ENCODE peak calls at places on chromosomes 7 and 10, in six cellular contexts. One of them, this sample, is unnamed. For H3K27me3, the result is how much of the 10 kb centered on the place peaks cover.

GRCh38 chr7:47787249-47788069 is 160.8 kb downstream of the PKD1L1 start:
- DNase-seq in ovary: no peak
- DNase-seq in BJ: no peak
- DNase-seq in IMR-90: peak
- DNase-seq in fibroblast of lung: no peak
- DNase-seq in gastrocnemius medialis: no peak
- DNase-seq in this sample: no peak

GRCh38 chr7:38656976-38657375 is 25.8 kb upstream of the AMPH start:
- DNase-seq in ovary: no peak
- DNase-seq in BJ: no peak
- DNase-seq in IMR-90: no peak
- DNase-seq in fibroblast of lung: no peak
- DNase-seq in gastrocnemius medialis: no peak
- DNase-seq in this sample: peak

GRCh38 chr7:128247640-128248194 is 6.6 kb downstream of the LEP start:
- DNase-seq in ovary: no peak
- DNase-seq in BJ: no peak
- DNase-seq in IMR-90: peak
- DNase-seq in fibroblast of lung: peak
- DNase-seq in gastrocnemius medialis: no peak
- DNase-seq in this sample: peak

GRCh38 chr7:17844514-17845196 is 95.6 kb downstream of the SNX13 start:
- DNase-seq in ovary: no peak
- DNase-seq in BJ: no peak
- DNase-seq in IMR-90: peak
- DNase-seq in fibroblast of lung: no peak
- DNase-seq in gastrocnemius medialis: no peak
- DNase-seq in this sample: no peak

GRCh38 chr10:122464575-122464974 is 3.2 kb downstream of the HTRA1 start:
- DNase-seq in ovary: no peak
- DNase-seq in BJ: no peak
- DNase-seq in IMR-90: no peak
- DNase-seq in fibroblast of lung: no peak
- DNase-seq in gastrocnemius medialis: no peak
- DNase-seq in this sample: no peak

GRCh38 chr10:87861566-87861952 is 1.8 kb downstream of the KLLN start:
- DNase-seq in ovary: peak
- DNase-seq in BJ: no peak
- DNase-seq in IMR-90: peak
- DNase-seq in fibroblast of lung: peak
- DNase-seq in gastrocnemius medialis: peak
- DNase-seq in this sample: peak

GRCh38 chr10:73358331-73359279 is at the start of gene CFAP70:
- DNase-seq in ovary: peak
- DNase-seq in BJ: peak
- DNase-seq in IMR-90: peak
- DNase-seq in fibroblast of lung: peak
- DNase-seq in gastrocnemius medialis: peak
- DNase-seq in this sample: peak

GRCh38 chr10:59276928-59277327 is 85.4 kb downstream of the FAM13C start:
- DNase-seq in ovary: no peak
- DNase-seq in BJ: no peak
- DNase-seq in IMR-90: no peak
- DNase-seq in fibroblast of lung: no peak
- DNase-seq in gastrocnemius medialis: no peak
- DNase-seq in this sample: no peak

GRCh38 chr7:46600340-46600739 is 679.3 kb upstream of the IGFBP3 start:
- DNase-seq in ovary: peak
- DNase-seq in BJ: peak
- DNase-seq in IMR-90: peak
- DNase-seq in fibroblast of lung: peak
- DNase-seq in gastrocnemius medialis: peak
- DNase-seq in this sample: no peak

GRCh38 chr7:7261863-7262262 is 79.5 kb downstream of the C1GALT1 start:
- DNase-seq in ovary: no peak
- DNase-seq in BJ: no peak
- DNase-seq in IMR-90: no peak
- DNase-seq in fibroblast of lung: no peak
- DNase-seq in gastrocnemius medialis: no peak
- DNase-seq in this sample: no peak

GRCh38 chr10:1203704-1204103 is 147.5 kb downstream of the WDR37 start:
- DNase-seq in ovary: no peak
- DNase-seq in BJ: no peak
- DNase-seq in IMR-90: no peak
- DNase-seq in fibroblast of lung: no peak
- DNase-seq in gastrocnemius medialis: no peak
- DNase-seq in this sample: no peak

GRCh38 chr7:80392229-80393169 is 119.4 kb downstream of the GNAT3 start:
- DNase-seq in ovary: no peak
- DNase-seq in BJ: no peak
- DNase-seq in IMR-90: peak
- DNase-seq in fibroblast of lung: peak
- DNase-seq in gastrocnemius medialis: no peak
- DNase-seq in this sample: peak

GRCh38 chr7:136555933-136556332 is 312.5 kb upstream of the CHRM2 start:
- DNase-seq in ovary: no peak
- DNase-seq in BJ: no peak
- DNase-seq in IMR-90: no peak
- DNase-seq in fibroblast of lung: peak
- DNase-seq in gastrocnemius medialis: no peak
- DNase-seq in this sample: no peak

GRCh38 chr7:117008849-117009531 is 55.7 kb downstream of the ST7 start:
- DNase-seq in ovary: no peak
- DNase-seq in BJ: peak
- DNase-seq in IMR-90: peak
- DNase-seq in fibroblast of lung: peak
- DNase-seq in gastrocnemius medialis: no peak
- DNase-seq in this sample: no peak

GRCh38 chr7:70785427-70785826 is 346.5 kb upstream of the GALNT17 start:
- DNase-seq in ovary: no peak
- DNase-seq in BJ: no peak
- DNase-seq in IMR-90: no peak
- DNase-seq in fibroblast of lung: no peak
- DNase-seq in gastrocnemius medialis: no peak
- DNase-seq in this sample: peak

GRCh38 chr10:14334771-14335170 is 4.0 kb upstream of the FRMD4A start:
- DNase-seq in ovary: no peak
- DNase-seq in BJ: no peak
- DNase-seq in IMR-90: no peak
- DNase-seq in fibroblast of lung: no peak
- DNase-seq in gastrocnemius medialis: no peak
- DNase-seq in this sample: no peak

GRCh38 chr7:29516491-29516890 is 47.1 kb upstream of the PRR15 start:
- DNase-seq in ovary: no peak
- DNase-seq in BJ: no peak
- DNase-seq in IMR-90: no peak
- DNase-seq in fibroblast of lung: no peak
- DNase-seq in gastrocnemius medialis: no peak
- DNase-seq in this sample: peak

DNA sequence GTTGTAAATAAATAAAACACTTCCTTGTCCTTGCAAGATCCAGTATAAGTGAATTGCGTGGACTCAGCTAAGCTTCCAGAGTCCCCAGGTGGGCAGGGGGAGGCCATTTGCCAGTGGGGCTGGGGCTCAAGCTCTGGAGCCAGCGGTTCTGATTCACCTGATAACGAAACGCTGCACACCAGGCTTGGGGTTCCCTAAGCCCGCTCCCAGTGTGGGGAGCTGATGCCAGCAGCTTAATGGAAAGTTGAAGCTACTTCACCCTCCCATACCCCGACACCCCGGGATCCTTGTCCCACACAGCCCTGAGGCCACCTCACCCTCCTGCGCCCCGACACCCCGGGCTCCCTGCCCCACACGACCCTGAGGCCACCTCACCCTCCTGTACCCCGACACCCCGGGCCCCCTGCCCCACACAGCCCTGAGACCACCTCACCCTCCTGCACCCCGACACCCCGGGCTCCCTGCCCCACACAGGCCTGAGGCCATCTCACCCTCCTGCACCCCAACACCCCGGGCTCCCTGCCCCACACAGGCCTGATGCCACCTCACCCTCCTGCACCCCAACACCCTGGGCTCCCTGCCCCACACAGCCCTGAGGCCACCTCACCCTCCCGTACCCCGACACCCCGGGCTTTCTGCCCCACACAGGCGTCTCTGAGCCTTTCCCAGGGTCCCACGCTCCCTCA is 30.8 kb downstream of the FKBP6 start:
- DNase-seq in ovary: no peak
- DNase-seq in BJ: no peak
- DNase-seq in IMR-90: no peak
- DNase-seq in fibroblast of lung: no peak
- DNase-seq in gastrocnemius medialis: no peak
- DNase-seq in this sample: no peak
- H3K4me3 ChIP-seq in ovary: no peak
- H3K4me3 ChIP-seq in BJ: no peak
- H3K4me3 ChIP-seq in IMR-90: no peak
- H3K4me3 ChIP-seq in fibroblast of lung: peak
- H3K4me3 ChIP-seq in gastrocnemius medialis: peak
- H3K4me3 ChIP-seq in this sample: no peak

GRCh38 chr10:47301833-47302232 is 1.8 kb downstream of the GDF10 start:
- DNase-seq in ovary: no peak
- DNase-seq in BJ: no peak
- DNase-seq in IMR-90: no peak
- DNase-seq in fibroblast of lung: no peak
- DNase-seq in gastrocnemius medialis: no peak
- DNase-seq in this sample: no peak
- H3K27me3 ChIP-seq in ovary: under half
- H3K27me3 ChIP-seq in BJ: under half
- H3K27me3 ChIP-seq in IMR-90: half or more
- H3K27me3 ChIP-seq in fibroblast of lung: under half
- H3K27me3 ChIP-seq in gastrocnemius medialis: under half
- H3K27me3 ChIP-seq in this sample: under half

DNA sequence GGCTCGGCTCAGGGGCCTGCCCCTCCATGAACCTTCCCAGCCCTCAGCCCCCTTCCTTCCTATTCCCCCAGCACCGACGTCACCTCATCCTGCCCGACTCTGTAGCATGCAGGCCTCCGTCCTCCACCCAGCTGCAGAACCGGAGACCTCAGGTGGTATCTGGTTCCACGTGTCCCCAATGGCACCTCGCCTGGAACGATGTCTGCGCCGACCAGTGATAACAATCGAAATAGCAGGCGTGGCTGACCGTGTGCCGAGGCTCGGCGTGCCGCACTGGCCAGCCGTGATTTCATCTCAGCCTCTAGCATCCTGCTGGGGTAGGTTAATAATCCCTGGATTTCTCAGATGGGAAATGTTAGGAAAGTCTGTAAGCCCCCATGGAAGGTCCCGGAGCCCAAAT is 171.7 kb downstream of the CUX1 start:
- DNase-seq in ovary: no peak
- DNase-seq in BJ: no peak
- DNase-seq in IMR-90: no peak
- DNase-seq in fibroblast of lung: no peak
- DNase-seq in gastrocnemius medialis: no peak
- DNase-seq in this sample: no peak
- TF ChIP-seq CTCF in ovary: no peak
- TF ChIP-seq CTCF in BJ: no peak
- TF ChIP-seq CTCF in IMR-90: no peak
- TF ChIP-seq CTCF in fibroblast of lung: no peak
- TF ChIP-seq CTCF in gastrocnemius medialis: no peak
- TF ChIP-seq CTCF in this sample: no peak

DNA sequence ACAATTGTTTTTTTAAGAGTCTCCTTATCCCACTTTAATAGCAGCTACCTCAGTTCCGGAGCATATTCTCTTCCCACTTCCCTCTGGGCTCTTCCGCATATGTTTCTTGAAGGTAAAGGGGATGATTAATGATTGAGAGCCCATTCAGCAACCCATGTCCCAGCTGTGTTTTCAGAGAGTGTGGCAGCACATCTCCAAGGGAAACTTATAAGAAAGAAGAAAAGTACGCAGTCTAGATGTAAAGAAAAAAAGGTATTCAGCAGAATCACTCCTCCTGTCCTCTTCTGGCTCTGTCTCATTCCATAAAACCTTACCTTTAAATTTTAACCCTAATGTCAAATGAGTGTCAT is 9.7 kb upstream of the ANKRD7 start:
- DNase-seq in ovary: no peak
- DNase-seq in BJ: no peak
- DNase-seq in IMR-90: no peak
- DNase-seq in fibroblast of lung: no peak
- DNase-seq in gastrocnemius medialis: no peak
- DNase-seq in this sample: no peak
- H3K4me3 ChIP-seq in ovary: peak
- H3K4me3 ChIP-seq in BJ: peak
- H3K4me3 ChIP-seq in IMR-90: peak
- H3K4me3 ChIP-seq in fibroblast of lung: peak
- H3K4me3 ChIP-seq in gastrocnemius medialis: peak
- H3K4me3 ChIP-seq in this sample: peak

GRCh38 chr7:131952365-131952764 is 395.9 kb upstream of the PODXL start:
- DNase-seq in ovary: no peak
- DNase-seq in BJ: no peak
- DNase-seq in IMR-90: no peak
- DNase-seq in fibroblast of lung: no peak
- DNase-seq in gastrocnemius medialis: no peak
- DNase-seq in this sample: no peak

GRCh38 chr7:131959106-131959812 is 402.8 kb upstream of the PODXL start:
- DNase-seq in ovary: no peak
- DNase-seq in BJ: no peak
- DNase-seq in IMR-90: no peak
- DNase-seq in fibroblast of lung: no peak
- DNase-seq in gastrocnemius medialis: no peak
- DNase-seq in this sample: no peak

GRCh38 chr7:131957338-131958025 is 401.1 kb upstream of the PODXL start:
- DNase-seq in ovary: no peak
- DNase-seq in BJ: no peak
- DNase-seq in IMR-90: no peak
- DNase-seq in fibroblast of lung: peak
- DNase-seq in gastrocnemius medialis: no peak
- DNase-seq in this sample: peak

GRCh38 chr7:131961281-131961680 is 404.9 kb upstream of the PODXL start:
- DNase-seq in ovary: no peak
- DNase-seq in BJ: no peak
- DNase-seq in IMR-90: no peak
- DNase-seq in fibroblast of lung: no peak
- DNase-seq in gastrocnemius medialis: no peak
- DNase-seq in this sample: no peak

GRCh38 chr7:131956864-131957263 is 400.4 kb upstream of the PODXL start:
- DNase-seq in ovary: no peak
- DNase-seq in BJ: no peak
- DNase-seq in IMR-90: no peak
- DNase-seq in fibroblast of lung: no peak
- DNase-seq in gastrocnemius medialis: no peak
- DNase-seq in this sample: no peak
- H3K27me3 ChIP-seq in ovary: under half
- H3K27me3 ChIP-seq in BJ: under half
- H3K27me3 ChIP-seq in IMR-90: under half
- H3K27me3 ChIP-seq in fibroblast of lung: under half
- H3K27me3 ChIP-seq in gastrocnemius medialis: under half
- H3K27me3 ChIP-seq in this sample: under half

This sample was measured in bronchial epithelial cell.